ENCODE peak calls at places on chromosomes 3 and 15, in six cellular contexts. G, N, T, S, C and L are unnamed samples.
A peak's percentile ranks its signal among the peaks of the same experiment; 100 is the strongest.

GRCh38 chr3:70358978-70359580 is 46.6 kb upstream of the MDFIC2 start:
- DNase-seq in T (no peak), C (no peak), N (peak; percentile 34), S (no peak), G (no peak), L (no peak)

GRCh38 chr3:170440346-170440745 is 21.7 kb downstream of the CLDN11 start:
- DNase-seq in C (no peak), G (no peak), T (no peak), N (no peak), S (no peak), L (no peak)

GRCh38 chr3:41794748-41795589 is 166.9 kb downstream of the ULK4 start:
- DNase-seq in S (no peak), N (no peak), T (no peak), C (no peak), G (no peak), L (no peak)

GRCh38 chr3:127688022-127688415 is 15.3 kb downstream of the ABTB1 start:
- DNase-seq in N (no peak), G (peak; percentile 13), S (no peak), T (no peak), C (no peak), L (no peak)

GRCh38 chr15:98927057-98927456 is 80.5 kb downstream of the PGPEP1L start:
- DNase-seq in S (no peak), C (no peak), N (no peak), T (no peak), G (no peak), L (no peak)

GRCh38 chr15:74245342-74245931 is 9.3 kb downstream of the CCDC33 start:
- DNase-seq in C (no peak), G (no peak), S (no peak), N (no peak), T (no peak), L (no peak)

GRCh38 chr3:40985195-40985594 is 214.1 kb upstream of the CTNNB1 start:
- DNase-seq in G (no peak), C (no peak), N (no peak), T (no peak), S (peak; percentile 25), L (no peak)

GRCh38 chr15:58109419-58109818 is 28.8 kb upstream of the AQP9 start:
- DNase-seq in C (no peak), S (no peak), G (no peak), N (no peak), T (no peak), L (no peak)

GRCh38 chr3:142888484-142889262 is at the start of gene PCOLCE2:
- DNase-seq in T (peak; percentile 30), S (peak; percentile 86), C (peak; percentile 70), G (no peak), N (peak; percentile 3), L (no peak)

GRCh38 chr3:14266361-14266760 is 87.7 kb downstream of the LSM3 start:
- DNase-seq in T (no peak), N (peak; percentile 41), S (no peak), G (peak; percentile 40), C (peak; percentile 72), L (no peak)

GRCh38 chr3:133295199-133295901 is 104.5 kb upstream of the BFSP2 start:
- DNase-seq in C (no peak), S (no peak), T (no peak), N (no peak), G (no peak), L (no peak)

GRCh38 chr15:31305375-31305774 is 21.3 kb upstream of the KLF13 start:
- DNase-seq in G (no peak), T (no peak), C (no peak), S (peak; percentile 49), N (no peak), L (no peak)

DNA sequence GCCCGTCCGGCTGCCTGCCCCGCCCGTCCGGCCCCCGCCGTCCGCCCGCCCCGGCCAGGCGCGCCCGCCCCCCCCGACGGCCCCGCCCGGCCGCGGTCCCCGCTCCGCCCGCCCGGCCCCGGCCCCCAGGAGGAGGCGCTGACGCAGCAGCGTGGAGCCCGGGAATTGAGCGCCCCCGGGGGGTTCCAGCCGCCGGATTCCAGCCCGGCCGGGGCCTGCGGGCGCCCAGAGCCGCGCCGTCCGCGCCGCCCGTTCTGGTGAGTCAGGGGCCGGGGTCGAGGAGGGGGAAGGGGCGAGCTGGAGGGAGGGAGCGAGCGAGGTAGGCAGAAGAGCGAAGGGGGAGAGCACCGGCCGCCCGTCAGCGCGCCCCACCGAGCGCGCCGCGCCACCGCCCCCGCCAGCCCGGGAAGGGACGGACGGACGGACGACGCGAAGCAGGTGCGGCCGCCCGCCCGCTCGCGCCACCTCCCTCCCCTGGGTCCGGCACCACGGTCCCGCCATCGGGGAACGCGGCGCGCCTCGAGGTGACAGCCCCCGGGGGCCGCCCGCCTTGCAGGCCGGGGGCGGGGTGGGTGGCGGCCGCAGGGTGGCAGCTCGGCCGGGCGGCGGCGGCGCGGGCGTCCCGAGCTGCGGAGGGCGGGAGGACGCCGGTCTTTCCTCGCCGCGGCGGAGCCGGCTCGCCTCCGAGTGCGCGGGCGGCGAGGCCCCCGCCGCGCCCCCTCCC is 421 bp downstream of the BAHD1 start:
- DNase-seq in C (peak; percentile 72), T (peak; percentile 58), N (no peak), G (no peak), S (no peak), L (no peak)
- TF ChIP-seq CTCF in C (no peak), T (no peak), N (no peak), G (no peak), S (no peak), L (no peak)

GRCh38 chr3:147906275-147906674 is 497.1 kb downstream of the ZIC1 start:
- DNase-seq in S (no peak), G (no peak), C (no peak), T (no peak), N (no peak), L (no peak)
- TF ChIP-seq CTCF in S (no peak), G (no peak), C (no peak), T (no peak), N (no peak), L (no peak)

DNA sequence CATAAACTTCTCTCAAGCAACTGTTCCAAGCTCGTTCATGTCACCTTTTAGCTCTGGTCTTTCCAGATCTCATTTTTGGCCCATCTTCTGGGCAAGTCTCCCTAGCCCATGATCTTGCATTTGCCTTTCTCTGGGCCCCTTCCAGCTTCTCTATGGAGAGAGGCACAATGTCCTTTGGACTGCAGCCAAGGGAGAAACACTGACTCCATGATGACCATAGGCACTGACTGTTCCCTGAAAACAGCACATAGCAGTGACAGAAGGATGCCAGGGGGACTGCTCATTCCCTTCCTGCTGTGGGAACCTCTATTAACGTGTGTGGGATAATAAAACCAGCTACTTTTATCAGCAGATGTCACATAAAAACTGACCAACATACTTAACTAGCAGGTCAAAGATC is 60.3 kb downstream of the STRIT1 start:
- DNase-seq in C (no peak), S (no peak), N (peak; percentile 54), T (no peak), G (no peak), L (peak; percentile 87)
- TF ChIP-seq CTCF in C (no peak), S (no peak), N (no peak), T (no peak), G (no peak), L (no peak)

GRCh38 chr3:52205727-52206372 is 7.9 kb downstream of the ALAS1 start:
- DNase-seq in G (no peak), T (no peak), C (no peak), N (no peak), S (no peak), L (no peak)
- TF ChIP-seq CTCF in G (no peak), T (no peak), C (no peak), N (no peak), S (no peak), L (no peak)

GRCh38 chr3:126212629-126213375 is 32.4 kb upstream of the ALDH1L1 start:
- DNase-seq in C (peak; percentile 82), G (no peak), S (no peak), N (peak; percentile 65), T (peak; percentile 56), L (no peak)
- TF ChIP-seq CTCF in C (peak; percentile 35), G (no peak), S (peak; percentile 56), N (peak; percentile 46), T (peak; percentile 60), L (peak; percentile 53)

DNA sequence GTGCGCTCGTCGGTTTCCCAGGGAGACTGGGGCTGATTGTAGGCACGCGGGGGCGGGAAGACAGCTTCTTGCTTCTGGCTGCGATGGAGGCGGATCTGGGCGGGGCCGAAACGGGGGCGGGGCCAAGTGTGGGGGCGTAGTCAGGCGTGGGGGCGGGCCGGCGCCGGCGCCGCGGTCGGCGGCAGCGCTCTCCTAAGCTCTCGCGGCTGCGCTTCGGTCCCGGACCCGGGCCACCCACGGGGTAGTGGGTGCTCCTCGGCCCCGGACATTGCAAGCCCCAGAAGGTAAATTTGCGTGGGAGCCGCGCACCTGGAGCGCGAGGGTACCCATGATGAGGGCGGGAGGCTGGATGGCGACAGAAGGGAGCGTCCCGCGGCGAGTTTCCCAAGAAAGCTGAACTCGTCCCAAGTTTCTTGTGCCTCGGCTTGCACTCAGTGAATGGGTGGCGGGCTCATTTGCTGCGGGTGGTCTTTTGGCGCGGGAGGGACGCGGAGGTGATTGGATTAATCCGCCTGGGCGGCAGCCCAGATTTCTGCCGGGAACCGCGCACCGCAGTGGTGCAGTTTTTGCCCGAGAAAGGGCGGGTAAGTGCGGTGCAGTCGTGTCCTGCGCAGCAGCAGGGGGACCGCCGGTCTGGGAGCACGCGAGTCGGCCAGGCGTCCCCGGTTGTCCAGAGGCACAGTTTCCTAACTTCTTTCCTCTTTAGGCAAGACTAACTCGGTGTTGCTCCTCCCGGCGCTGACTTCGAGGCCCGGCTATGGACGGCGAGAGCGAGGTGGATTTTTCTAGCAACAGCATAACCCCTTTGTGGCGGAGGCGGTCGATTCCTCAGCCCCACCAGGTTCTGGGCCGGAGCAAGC is at the start of gene ARHGEF26:
- DNase-seq in G (peak; percentile 77), C (peak; percentile 91), N (peak; percentile 92), T (peak; percentile 85), S (peak; percentile 91), L (peak; percentile 93)
- TF ChIP-seq CTCF in G (no peak), C (no peak), N (no peak), T (no peak), S (no peak), L (no peak)

GRCh38 chr3:131228522-131228921 is 153.1 kb upstream of the NUDT16 start:
- DNase-seq in T (no peak), C (no peak), S (no peak), N (no peak), G (no peak), L (no peak)

GRCh38 chr3:131233900-131234667 is 147.5 kb upstream of the NUDT16 start:
- DNase-seq in T (no peak), G (no peak), N (no peak), C (no peak), S (no peak), L (no peak)

GRCh38 chr3:131232711-131233267 is 148.8 kb upstream of the NUDT16 start:
- DNase-seq in N (no peak), G (no peak), S (no peak), T (no peak), C (no peak), L (no peak)

GRCh38 chr3:131231710-131232348 is 149.7 kb upstream of the NUDT16 start:
- DNase-seq in C (no peak), T (no peak), G (no peak), N (no peak), S (no peak), L (no peak)
- TF ChIP-seq CTCF in C (no peak), T (no peak), G (no peak), N (no peak), S (no peak), L (no peak)

DNA sequence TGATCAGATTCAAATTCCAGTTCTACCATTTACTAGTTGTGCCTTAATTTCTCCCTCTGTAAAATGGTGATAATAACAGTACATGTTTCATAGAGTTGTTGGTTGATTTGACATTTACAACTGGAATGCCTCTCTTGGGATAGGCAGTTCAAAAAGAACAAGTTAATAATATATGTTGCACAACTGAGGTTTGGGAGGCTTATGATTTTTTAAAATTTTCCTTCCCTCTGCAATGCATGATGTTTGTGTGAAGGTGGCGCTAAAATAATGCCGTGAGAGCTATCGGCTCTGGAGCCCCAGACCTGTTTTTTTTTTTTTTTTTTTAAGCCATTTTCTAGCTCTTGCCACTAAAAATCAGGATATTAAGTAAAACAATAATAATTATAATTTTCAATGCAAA is 18.6 kb downstream of the DNAJB11 start:
- DNase-seq in G (no peak), T (no peak), C (no peak), N (no peak), S (no peak), L (no peak)
- TF ChIP-seq CTCF in G (no peak), T (peak; percentile 53), C (no peak), N (peak; percentile 18), S (peak; percentile 38), L (no peak)